ENCODE peak calls at places on chromosome 2, in six cellular contexts. F is breast epithelium; V is AG10803; T is AG08395; C is NCI-H2227 treated with DMSO at 0.1 percent for 48 hours; X is Jurkat, Clone E6-1. M is an unnamed sample.

GRCh38 chr2:101355561-101356130 is 31.7 kb downstream of the CREG2 start:
- DNase-seq in F (no peak), V (no peak), T (no peak), C (no peak), X (no peak), M (no peak)

GRCh38 chr2:85988210-85988913 is 99.6 kb upstream of the ST3GAL5 start:
- DNase-seq in F (no peak), V (peak), T (peak), C (no peak), X (no peak), M (no peak)

GRCh38 chr2:230974096-230974913 is 21.6 kb upstream of the SPATA3 start:
- DNase-seq in F (no peak), V (peak), T (peak), C (no peak), X (peak), M (peak)

GRCh38 chr2:234290671-234291070 is 206.2 kb downstream of the ARL4C start:
- DNase-seq in F (no peak), V (no peak), T (no peak), C (no peak), X (peak), M (no peak)

GRCh38 chr2:7915302-7916200 is 766.3 kb upstream of the ID2 start:
- DNase-seq in F (no peak), V (peak), T (peak), C (no peak), X (no peak), M (no peak)

GRCh38 chr2:108536133-108536780 is 2.0 kb downstream of the LIMS1 start:
- DNase-seq in F (no peak), V (peak), T (no peak), C (no peak), X (no peak), M (peak)

GRCh38 chr2:219308142-219309093 is 783 bp downstream of the PTPRN start:
- DNase-seq in F (no peak), V (peak), T (peak), C (peak), X (peak), M (peak)

GRCh38 chr2:74440378-74441110 is 1.2 kb downstream of the RTKN start:
- DNase-seq in F (peak), V (peak), T (peak), C (peak), X (no peak), M (peak)

GRCh38 chr2:175600024-175600831 is 401.8 kb downstream of the LNPK start:
- DNase-seq in F (no peak), V (peak), T (peak), C (no peak), X (no peak), M (peak)

GRCh38 chr2:37653805-37654378 is 17.6 kb downstream of the CDC42EP3 start:
- DNase-seq in F (no peak), V (peak), T (peak), C (no peak), X (no peak), M (peak)

GRCh38 chr2:211281430-211282073 is 725.2 kb downstream of the CPS1 start:
- DNase-seq in F (no peak), V (no peak), T (no peak), C (no peak), X (no peak), M (no peak)

GRCh38 chr2:56199492-56199891 is 15.7 kb downstream of the CCDC85A start:
- DNase-seq in F (no peak), V (peak), T (peak), C (no peak), X (no peak), M (peak)

GRCh38 chr2:238973038-238973772 is 125.3 kb downstream of the TWIST2 start:
- DNase-seq in F (no peak), V (peak), T (peak), C (no peak), X (no peak), M (peak)

GRCh38 chr2:182081602-182082260 is 96.1 kb downstream of the PPP1R1C start:
- DNase-seq in F (no peak), V (no peak), T (no peak), C (no peak), X (no peak), M (no peak)

GRCh38 chr2:30880516-30880915 is 73.3 kb upstream of the CAPN13 start:
- DNase-seq in F (no peak), V (no peak), T (no peak), C (no peak), X (no peak), M (no peak)

GRCh38 chr2:216478151-216478550 is 20.5 kb upstream of the RPL37A start:
- DNase-seq in F (no peak), V (peak), T (peak), C (no peak), X (no peak), M (peak)

GRCh38 chr2:146227395-146228393 is 1617.1 kb upstream of the ACVR2A start:
- DNase-seq in F (no peak), V (no peak), T (no peak), C (no peak), X (no peak), M (no peak)

GRCh38 chr2:225534697-225535096 is 135.2 kb downstream of the NYAP2 start:
- DNase-seq in F (no peak), V (no peak), T (no peak), C (no peak), X (no peak), M (no peak)

GRCh38 chr2:8619071-8619470 is 62.8 kb upstream of the ID2 start:
- DNase-seq in F (no peak), V (no peak), T (no peak), C (no peak), X (no peak), M (no peak)

GRCh38 chr2:31475692-31476091 is 61.1 kb upstream of the XDH start:
- DNase-seq in F (no peak), V (peak), T (peak), C (no peak), X (no peak), M (no peak)

GRCh38 chr2:105919191-105919811 is 174.6 kb downstream of the NCK2 start:
- DNase-seq in F (no peak), V (no peak), T (no peak), C (no peak), X (no peak), M (peak)

GRCh38 chr2:39665811-39666488 is at the start of gene TMEM178A:
- DNase-seq in F (no peak), V (no peak), T (peak), C (no peak), X (no peak), M (peak)

GRCh38 chr2:226387499-226387942 is 412.1 kb downstream of the IRS1 start:
- DNase-seq in F (no peak), V (no peak), T (peak), C (no peak), X (no peak), M (peak)

GRCh38 chr2:201730651-201731280 is 32.3 kb upstream of the MPP4 start:
- DNase-seq in F (no peak), V (no peak), T (no peak), C (no peak), X (no peak), M (no peak)

GRCh38 chr2:46493241-46493970 is 14.0 kb downstream of the TMEM247 start:
- DNase-seq in F (no peak), V (peak), T (peak), C (no peak), X (no peak), M (peak)

GRCh38 chr2:230674930-230675672 is 37.5 kb upstream of the CAB39 start:
- DNase-seq in F (no peak), V (no peak), T (no peak), C (no peak), X (no peak), M (peak)

GRCh38 chr2:19829672-19830071 is 72.1 kb downstream of the TTC32 start:
- DNase-seq in F (no peak), V (no peak), T (no peak), C (no peak), X (no peak), M (no peak)

GRCh38 chr2:82198809-82199492 is 1894.4 kb upstream of the LRRTM1 start:
- DNase-seq in F (no peak), V (no peak), T (no peak), C (no peak), X (no peak), M (no peak)

GRCh38 chr2:158994920-158995676 is 26.7 kb downstream of the TANC1 start:
- DNase-seq in F (no peak), V (peak), T (peak), C (no peak), X (no peak), M (no peak)

GRCh38 chr2:239309398-239310245 is 91.2 kb downstream of the HDAC4 start:
- DNase-seq in F (peak), V (no peak), T (no peak), C (no peak), X (no peak), M (no peak)

GRCh38 chr2:240986787-240987411 is 11.5 kb upstream of the SNED1 start:
- DNase-seq in F (no peak), V (peak), T (peak), C (no peak), X (no peak), M (peak)

GRCh38 chr2:205877501-205877900 is 195.2 kb downstream of the NRP2 start:
- DNase-seq in F (no peak), V (no peak), T (no peak), C (no peak), X (no peak), M (no peak)

GRCh38 chr2:239287461-239287860 is 113.4 kb downstream of the HDAC4 start:
- DNase-seq in F (no peak), V (no peak), T (no peak), C (no peak), X (no peak), M (no peak)

GRCh38 chr2:158997037-158997785 is 28.8 kb downstream of the TANC1 start:
- DNase-seq in F (no peak), V (no peak), T (no peak), C (peak), X (no peak), M (no peak)

GRCh38 chr2:112301171-112301584 is 25.8 kb downstream of the ZC3H6 start:
- DNase-seq in F (no peak), V (peak), T (peak), C (no peak), X (no peak), M (no peak)

GRCh38 chr2:213806125-213806726 is 522.0 kb downstream of the SPAG16 start:
- DNase-seq in F (no peak), V (peak), T (peak), C (no peak), X (peak), M (peak)

GRCh38 chr2:199459286-199460100 is 1.8 kb upstream of the SATB2 start:
- DNase-seq in F (peak), V (peak), T (peak), C (peak), X (peak), M (peak)

M was measured in myocyte.